ENCODE peak calls at places on chromosomes 13 and 19, in five cellular contexts. M is HT-29, N is ACHN, R is neural crest cell, Z is BE2C. J is an unnamed sample.

GRCh38 chr13:37429976-37430375 is 168.6 kb downstream of the POSTN start:
- DNase-seq in M (no peak), N (no peak), R (no peak), Z (no peak), J (no peak)

GRCh38 chr19:13428352-13428751 is 77.9 kb downstream of the CACNA1A start:
- DNase-seq in M (peak; percentile 12), N (peak; percentile 14), R (peak; percentile 12), Z (peak; percentile 19), J (no peak)

GRCh38 chr13:61954092-61954491 is 538.4 kb upstream of the PCDH20 start:
- DNase-seq in M (peak; percentile 55), N (peak; percentile 56), R (no peak), Z (no peak), J (peak; percentile 64)

GRCh38 chr19:33813391-33814101 is 16.9 kb downstream of the KCTD15 start:
- DNase-seq in M (no peak), N (no peak), R (no peak), Z (peak; percentile 63), J (no peak)

GRCh38 chr19:19115954-19116353 is 22.3 kb downstream of the TMEM161A start:
- DNase-seq in M (no peak), N (peak; percentile 25), R (peak; percentile 56), Z (peak; percentile 58), J (no peak)

GRCh38 chr19:48206402-48207093 is 36.1 kb downstream of the ZSWIM9 start:
- DNase-seq in M (no peak), N (no peak), R (no peak), Z (no peak), J (no peak)

GRCh38 chr19:44024900-44025216 is 321 bp upstream of the ZNF222 start:
- DNase-seq in M (no peak), N (no peak), R (no peak), Z (no peak), J (no peak)

GRCh38 chr19:6720369-6721112 is at the start of gene C3:
- DNase-seq in M (no peak), N (peak; percentile 15), R (no peak), Z (no peak), J (no peak)

GRCh38 chr19:7900931-7901330 is 2.7 kb upstream of the MAP2K7 start:
- DNase-seq in M (no peak), N (no peak), R (no peak), Z (no peak), J (no peak)

GRCh38 chr13:98109226-98109625 is 33.7 kb upstream of the FARP1 start:
- DNase-seq in M (no peak), N (no peak), R (no peak), Z (no peak), J (no peak)

GRCh38 chr19:52398091-52398461 is 427 bp downstream of the ZNF528 start:
- DNase-seq in M (no peak), N (no peak), R (no peak), Z (peak; percentile 12), J (peak; percentile 6)

GRCh38 chr13:51562011-51562671 is 22.1 kb upstream of the WDFY2 start:
- DNase-seq in M (no peak), N (no peak), R (no peak), Z (no peak), J (no peak)

GRCh38 chr13:33017410-33017929 is 1.2 kb downstream of the KL start:
- DNase-seq in M (peak; percentile 42), N (peak; percentile 85), R (peak; percentile 18), Z (no peak), J (no peak)

GRCh38 chr19:3248728-3249315 is 24.4 kb downstream of the CELF5 start:
- DNase-seq in M (no peak), N (no peak), R (no peak), Z (no peak), J (no peak)

GRCh38 chr19:54422136-54422535 is 6.9 kb downstream of the TTYH1 start:
- DNase-seq in M (no peak), N (no peak), R (no peak), Z (no peak), J (no peak)

GRCh38 chr13:60226507-60226906 is 62.8 kb upstream of the DIAPH3 start:
- DNase-seq in M (peak; percentile 46), N (no peak), R (no peak), Z (peak; percentile 70), J (peak; percentile 72)

GRCh38 chr13:40503026-40503425 is 163.4 kb downstream of the FOXO1 start:
- DNase-seq in M (no peak), N (no peak), R (no peak), Z (no peak), J (no peak)

GRCh38 chr19:41744850-41745249 is 10.5 kb upstream of the CEACAM6 start:
- DNase-seq in M (no peak), N (no peak), R (no peak), Z (no peak), J (no peak)

GRCh38 chr13:99131410-99131809 is 69.2 kb upstream of the UBAC2 start:
- DNase-seq in M (no peak), N (no peak), R (no peak), Z (no peak), J (no peak)

GRCh38 chr13:42380420-42381164 is 108.6 kb downstream of the AKAP11 start:
- DNase-seq in M (no peak), N (no peak), R (no peak), Z (no peak), J (no peak)

GRCh38 chr19:56085571-56086275 is 35.4 kb downstream of the ZNF787 start:
- DNase-seq in M (no peak), N (no peak), R (no peak), Z (no peak), J (no peak)

GRCh38 chr19:47093254-47093653 is 20.3 kb downstream of the ZC3H4 start:
- DNase-seq in M (no peak), N (no peak), R (no peak), Z (no peak), J (no peak)

GRCh38 chr13:73715114-73715909 is 418.9 kb downstream of the KLF12 start:
- DNase-seq in M (no peak), N (no peak), R (no peak), Z (no peak), J (no peak)

GRCh38 chr13:21078501-21078900 is 17.1 kb upstream of the LATS2 start:
- DNase-seq in M (no peak), N (no peak), R (no peak), Z (no peak), J (no peak)

GRCh38 chr13:33497146-33497845 is 211.7 kb upstream of the STARD13 start:
- DNase-seq in M (no peak), N (no peak), R (no peak), Z (no peak), J (no peak)

GRCh38 chr13:112752211-112752610 is 62.4 kb downstream of the ATP11A start:
- DNase-seq in M (no peak), N (no peak), R (no peak), Z (no peak), J (no peak)

GRCh38 chr19:10517760-10518443 is 655 bp upstream of the S1PR5 start:
- DNase-seq in M (no peak), N (peak; percentile 14), R (no peak), Z (peak; percentile 26), J (no peak)

GRCh38 chr19:39223703-39224279 is 19.7 kb upstream of the SYCN start:
- DNase-seq in M (peak; percentile 52), N (peak; percentile 19), R (no peak), Z (no peak), J (no peak)

GRCh38 chr13:106291006-106291405 is 244.5 kb downstream of the EFNB2 start:
- DNase-seq in M (peak; percentile 30), N (no peak), R (no peak), Z (no peak), J (no peak)

GRCh38 chr13:49587311-49587847 is 2.0 kb upstream of the RCBTB1 start:
- DNase-seq in M (peak; percentile 38), N (no peak), R (no peak), Z (no peak), J (no peak)

GRCh38 chr19:53328967-53329366 is 4.6 kb upstream of the ZNF845 start:
- DNase-seq in M (no peak), N (no peak), R (no peak), Z (peak; percentile 84), J (no peak)

GRCh38 chr19:27887946-27888345 is 1325.0 kb downstream of the UQCRFS1 start:
- DNase-seq in M (no peak), N (no peak), R (no peak), Z (no peak), J (no peak)

GRCh38 chr13:30107536-30108136 is 199.7 kb downstream of the KATNAL1 start:
- DNase-seq in M (no peak), N (peak; percentile 3), R (no peak), Z (no peak), J (no peak)

GRCh38 chr13:107845911-107846310 is 369.4 kb downstream of the LIG4 start:
- DNase-seq in M (no peak), N (peak; percentile 40), R (no peak), Z (peak; percentile 35), J (peak; percentile 50)

GRCh38 chr19:31258211-31259052 is 90.8 kb downstream of the TSHZ3 start:
- DNase-seq in M (no peak), N (no peak), R (no peak), Z (no peak), J (no peak)

J was measured in SK-N-DZ.